ENCODE peak calls at places on chromosomes 5 and 9, in seven cellular contexts. F is psoas muscle, B is A549, V is thoracic aorta, K is IMR-90, Z is coronary artery, W is H9. L is an unnamed sample.

GRCh38 chr5:141982626-141983025 is 13.7 kb downstream of the RNF14 start:
- DNase-seq in F (no peak), B (no peak), V (no peak), K (no peak), Z (no peak), W (no peak), L (no peak)

GRCh38 chr5:96344678-96345612 is 88.1 kb downstream of the PCSK1 start:
- DNase-seq in F (no peak), B (peak), V (no peak), K (peak), Z (no peak), W (no peak), L (peak)

GRCh38 chr5:473344-474192 is 30.6 kb downstream of the EXOC3 start:
- DNase-seq in F (peak), B (peak), V (no peak), K (peak), Z (no peak), W (no peak), L (peak)

GRCh38 chr5:159392881-159393280 is 62.6 kb upstream of the IL12B start:
- DNase-seq in F (no peak), B (no peak), V (no peak), K (no peak), Z (no peak), W (no peak), L (no peak)

GRCh38 chr9:130268521-130269131 is 3.1 kb downstream of the HMCN2 start:
- DNase-seq in F (no peak), B (no peak), V (no peak), K (no peak), Z (no peak), W (no peak), L (no peak)

GRCh38 chr9:109604788-109605187 is 106.7 kb upstream of the PTPN3 start:
- DNase-seq in F (no peak), B (no peak), V (no peak), K (no peak), Z (no peak), W (no peak), L (peak)

GRCh38 chr9:131869312-131869711 is 129.4 kb upstream of the RAPGEF1 start:
- DNase-seq in F (no peak), B (no peak), V (no peak), K (no peak), Z (no peak), W (peak), L (no peak)

GRCh38 chr5:134175874-134176522 is 752 bp downstream of the SKP1 start:
- DNase-seq in F (no peak), B (no peak), V (peak), K (peak), Z (no peak), W (no peak), L (peak)

GRCh38 chr5:179410291-179411160 is 65.3 kb upstream of the ADAMTS2 start:
- DNase-seq in F (peak), B (no peak), V (no peak), K (no peak), Z (peak), W (no peak), L (no peak)

GRCh38 chr5:72121753-72122445 is 14.6 kb downstream of the MAP1B start:
- DNase-seq in F (no peak), B (no peak), V (no peak), K (no peak), Z (no peak), W (peak), L (no peak)
- H3K27ac ChIP-seq in F (no peak), B (peak), V (peak), K (no peak), Z (no peak), W (peak), L (no peak)

DNA sequence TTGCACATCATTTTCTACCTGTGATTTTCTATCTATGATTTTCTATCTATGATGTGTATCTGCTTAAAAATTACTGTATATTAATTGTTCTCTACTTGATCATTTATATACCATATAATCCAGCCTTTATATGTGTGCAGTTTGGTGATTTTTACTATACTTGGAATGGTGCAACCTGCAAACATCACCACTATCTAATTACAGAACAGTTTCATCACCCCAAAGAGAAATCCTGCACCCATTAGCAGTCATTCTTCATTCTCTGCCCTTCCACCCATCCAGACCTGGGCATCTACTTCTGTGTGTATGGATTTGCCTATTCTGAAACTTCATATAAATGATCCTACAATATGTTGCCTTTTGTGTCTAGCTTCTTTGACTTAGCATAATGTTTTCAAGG is 51.3 kb downstream of the CARTPT start:
- DNase-seq in F (no peak), B (no peak), V (no peak), K (no peak), Z (no peak), W (no peak), L (no peak)
- TF ChIP-seq CTCF in F (no peak), B (no peak), V (no peak), K (no peak), Z (no peak), W (no peak), L (no peak)

GRCh38 chr5:36243653-36244052 is 1.9 kb upstream of the NADK2 start:
- DNase-seq in F (no peak), B (no peak), V (no peak), K (no peak), Z (no peak), W (no peak), L (no peak)
- H3K27ac ChIP-seq in F (no peak), B (no peak), V (no peak), K (no peak), Z (no peak), W (no peak), L (no peak)

GRCh38 chr5:62720036-62720441 is 141.4 kb downstream of the LRRC70 start:
- DNase-seq in F (no peak), B (peak), V (no peak), K (peak), Z (no peak), W (peak), L (peak)
- TF ChIP-seq CTCF in F (no peak), B (no peak), V (no peak), K (peak), Z (no peak), W (peak), L (no peak)

DNA sequence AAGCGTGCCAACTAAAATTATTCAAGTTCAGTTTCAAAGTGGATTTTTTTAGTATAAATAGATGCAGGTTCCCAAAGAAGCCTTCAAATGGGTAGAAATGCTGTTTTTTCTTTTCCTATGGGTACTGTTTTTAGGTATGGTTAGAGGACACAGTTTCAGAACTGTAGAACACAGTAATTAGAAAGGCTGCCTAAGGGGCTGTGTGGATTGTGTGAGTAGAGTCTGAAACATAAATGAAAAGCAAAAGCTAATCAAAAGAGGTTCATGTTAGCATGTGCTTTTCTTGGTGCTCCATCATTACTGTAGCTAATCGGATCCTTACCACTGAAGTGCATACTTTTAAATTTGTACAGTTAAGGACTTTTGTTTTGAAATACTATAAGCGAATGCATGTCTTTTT is 85.3 kb downstream of the ZSWIM6 start:
- DNase-seq in F (no peak), B (no peak), V (no peak), K (no peak), Z (no peak), W (no peak), L (no peak)
- H3K27ac ChIP-seq in F (no peak), B (peak), V (no peak), K (no peak), Z (no peak), W (no peak), L (no peak)

GRCh38 chr5:60632153-60632552 is 67.8 kb downstream of the DEPDC1B start:
- DNase-seq in F (no peak), B (no peak), V (no peak), K (no peak), Z (no peak), W (no peak), L (no peak)

GRCh38 chr5:60633336-60633735 is 66.6 kb downstream of the DEPDC1B start:
- DNase-seq in F (no peak), B (no peak), V (peak), K (peak), Z (no peak), W (no peak), L (peak)

GRCh38 chr5:60630179-60630578 is 69.8 kb downstream of the DEPDC1B start:
- DNase-seq in F (no peak), B (no peak), V (no peak), K (no peak), Z (no peak), W (no peak), L (no peak)

GRCh38 chr5:60634054-60634453 is 65.9 kb downstream of the DEPDC1B start:
- DNase-seq in F (no peak), B (no peak), V (no peak), K (no peak), Z (no peak), W (no peak), L (peak)

GRCh38 chr5:60630836-60631235 is 69.1 kb downstream of the DEPDC1B start:
- DNase-seq in F (no peak), B (no peak), V (no peak), K (no peak), Z (no peak), W (no peak), L (no peak)
- TF ChIP-seq CTCF in F (no peak), B (no peak), V (no peak), K (no peak), Z (no peak), W (no peak), L (no peak)

DNA sequence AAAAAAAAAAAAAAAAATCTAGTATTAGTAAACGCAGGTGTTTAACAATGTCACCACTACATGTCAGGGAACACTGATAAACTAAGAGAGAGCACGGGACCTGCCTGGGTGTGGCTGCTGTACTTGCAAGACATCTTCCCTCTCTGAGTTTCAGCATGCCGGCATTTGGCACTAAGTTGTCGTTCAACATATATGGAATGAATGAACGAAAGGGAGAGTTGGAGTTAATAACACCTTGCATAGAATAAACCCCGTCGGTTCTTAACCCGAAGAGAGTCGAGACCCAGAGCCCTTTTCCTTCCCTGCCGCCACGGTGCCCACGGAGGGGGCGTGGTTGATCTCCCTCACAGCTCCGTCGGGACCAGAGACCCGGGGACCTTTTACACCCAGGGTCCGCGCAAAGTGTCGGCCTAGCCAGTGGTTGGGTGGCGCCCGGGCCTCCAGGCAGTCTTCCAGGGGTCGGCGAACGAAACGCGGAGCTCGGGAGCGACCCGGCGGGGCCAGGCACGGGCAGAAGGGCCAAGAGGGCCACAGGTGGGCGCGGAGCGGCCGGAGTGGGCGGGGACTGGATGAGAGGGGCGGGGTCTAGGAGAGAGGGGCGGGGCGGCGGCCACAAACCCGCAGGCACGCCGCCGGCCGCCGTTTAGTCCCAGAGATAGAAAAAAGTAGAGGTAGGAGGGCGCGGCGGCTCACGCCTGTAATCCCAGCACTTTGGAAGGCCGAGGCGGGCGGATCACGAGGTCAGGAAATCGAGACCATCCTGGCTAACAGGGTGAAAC is 767 bp upstream of the RPL26L1 start:
- DNase-seq in F (peak), B (peak), V (no peak), K (peak), Z (peak), W (peak), L (peak)
- H3K27ac ChIP-seq in F (peak), B (peak), V (peak), K (peak), Z (peak), W (no peak), L (peak)

DNA sequence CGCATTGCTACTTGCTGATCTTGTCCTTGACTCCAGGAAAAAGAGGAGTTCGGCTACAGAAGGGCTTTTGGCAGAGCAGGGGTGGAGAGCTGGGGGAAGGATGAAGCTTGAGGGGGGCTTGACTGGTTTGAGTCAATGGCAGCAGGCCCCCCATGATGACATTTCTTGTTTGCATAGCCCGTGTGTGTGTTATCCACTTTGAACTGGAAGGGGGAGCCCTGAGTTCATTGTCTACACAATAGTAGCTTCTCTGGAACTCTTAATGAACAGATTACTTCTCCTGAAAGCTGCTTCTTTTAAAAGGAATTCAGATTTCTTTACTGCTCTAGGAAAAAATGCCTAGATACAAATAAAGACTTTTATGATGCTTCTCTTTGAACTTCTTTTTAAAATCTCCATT is 2.3 kb downstream of the IFNB1 start:
- DNase-seq in F (no peak), B (no peak), V (no peak), K (no peak), Z (no peak), W (no peak), L (no peak)
- TF ChIP-seq CTCF in F (no peak), B (no peak), V (no peak), K (no peak), Z (no peak), W (no peak), L (no peak)

DNA sequence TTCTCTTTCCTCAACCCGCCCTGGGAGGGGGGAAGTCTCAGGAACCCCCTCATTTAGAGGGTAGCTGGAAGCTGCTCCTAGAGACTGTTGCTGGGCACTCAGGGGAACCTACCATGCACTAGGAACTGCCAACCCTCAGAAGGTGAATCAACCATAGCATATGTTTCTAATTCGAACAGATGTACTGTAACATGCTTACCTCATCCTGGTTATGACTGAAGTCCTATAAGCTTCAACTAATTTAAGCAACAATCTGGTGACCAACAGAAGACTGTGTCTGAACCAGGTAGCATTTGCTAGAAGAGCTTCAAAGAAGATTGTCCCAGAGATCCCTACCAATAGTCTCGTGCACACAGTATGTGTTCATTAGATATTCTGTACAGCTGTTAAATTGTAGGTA is 5.7 kb upstream of the PRDM6 start:
- DNase-seq in F (no peak), B (no peak), V (no peak), K (peak), Z (no peak), W (no peak), L (no peak)
- H3K27ac ChIP-seq in F (no peak), B (no peak), V (no peak), K (no peak), Z (no peak), W (no peak), L (no peak)